ENCODE peak calls at places on chromosome 7, in seven cellular contexts. M is K562, F is breast epithelium, W is heart right ventricle, N is fibroblast of lung, L is heart left ventricle, P is prostate gland. I is an unnamed sample.
A peak's percentile ranks its signal among the peaks of the same experiment; 100 is the strongest.

GRCh38 chr7:148630078-148630477 is 39.5 kb downstream of the C7orf33 start:
- DNase-seq in M (no peak), F (no peak), W (no peak), N (no peak), L (no peak), P (no peak), I (no peak)

GRCh38 chr7:25949672-25950487 is 202.1 kb upstream of the NFE2L3 start:
- DNase-seq in M (peak; percentile 32), F (no peak), W (no peak), N (no peak), L (no peak), P (peak; percentile 32), I (peak; percentile 74)

GRCh38 chr7:86913709-86914108 is 145.7 kb downstream of the ELAPOR2 start:
- DNase-seq in M (no peak), F (no peak), W (no peak), N (peak; percentile 56), L (no peak), P (no peak), I (no peak)

GRCh38 chr7:30851651-30852359 is 59.8 kb upstream of the AQP1 start:
- DNase-seq in M (no peak), F (no peak), W (no peak), N (no peak), L (no peak), P (no peak), I (peak; percentile 82)

GRCh38 chr7:27943261-27943660 is 203.3 kb downstream of the TAX1BP1 start:
- DNase-seq in M (no peak), F (no peak), W (no peak), N (no peak), L (no peak), P (no peak), I (no peak)

GRCh38 chr7:154968336-154969001 is 34.5 kb downstream of the PAXIP1 start:
- DNase-seq in M (no peak), F (no peak), W (no peak), N (peak; percentile 20), L (no peak), P (no peak), I (no peak)

GRCh38 chr7:69781412-69781846 is 183.2 kb downstream of the AUTS2 start:
- DNase-seq in M (no peak), F (no peak), W (peak; percentile 27), N (peak; percentile 78), L (no peak), P (peak; percentile 50), I (no peak)

GRCh38 chr7:110775046-110775445 is 315.9 kb upstream of the LRRN3 start:
- DNase-seq in M (no peak), F (no peak), W (no peak), N (peak; percentile 52), L (no peak), P (no peak), I (no peak)

GRCh38 chr7:102258749-102259107 is 27.9 kb upstream of the SH2B2 start:
- DNase-seq in M (no peak), F (no peak), W (no peak), N (peak; percentile 59), L (no peak), P (no peak), I (no peak)

GRCh38 chr7:36943591-36944430 is 219.5 kb upstream of the AOAH start:
- DNase-seq in M (no peak), F (no peak), W (no peak), N (peak; percentile 8), L (no peak), P (no peak), I (no peak)

GRCh38 chr7:28128608-28129007 is 52.0 kb downstream of the JAZF1 start:
- DNase-seq in M (no peak), F (no peak), W (no peak), N (peak; percentile 89), L (no peak), P (no peak), I (no peak)

GRCh38 chr7:17619194-17619818 is 320.9 kb downstream of the AHR start:
- DNase-seq in M (no peak), F (no peak), W (no peak), N (no peak), L (no peak), P (no peak), I (no peak)

GRCh38 chr7:154450434-154450833 is 398.2 kb downstream of the DPP6 start:
- DNase-seq in M (no peak), F (no peak), W (no peak), N (no peak), L (no peak), P (no peak), I (no peak)

GRCh38 chr7:95396136-95397032 is at the start of gene PON3:
- DNase-seq in M (peak; percentile 53), F (peak; percentile 56), W (peak; percentile 14), N (no peak), L (no peak), P (no peak), I (peak; percentile 47)
- H3K4me3 ChIP-seq in M (peak within 1 kb of the TSS; percentile 42), F (peak within 1 kb of the TSS; percentile 41), W (peak within 1 kb of the TSS; percentile 51), N (peak within 1 kb of the TSS; percentile 34), L (peak within 1 kb of the TSS; percentile 69), P (peak within 1 kb of the TSS; percentile 9), I (peak within 1 kb of the TSS; percentile 36)

GRCh38 chr7:100370303-100370702 is 3.0 kb upstream of the PILRA start:
- DNase-seq in M (no peak), F (no peak), W (no peak), N (no peak), L (peak; percentile 19), P (no peak), I (no peak)

GRCh38 chr7:100372694-100373093 is 593 bp upstream of the PILRA start:
- DNase-seq in M (no peak), F (no peak), W (no peak), N (no peak), L (no peak), P (no peak), I (peak; percentile 51)

GRCh38 chr7:100370746-100371145 is 2.5 kb upstream of the PILRA start:
- DNase-seq in M (no peak), F (no peak), W (no peak), N (no peak), L (peak; percentile 33), P (no peak), I (peak; percentile 30)

GRCh38 chr7:100372256-100372655 is 1.0 kb upstream of the PILRA start:
- DNase-seq in M (no peak), F (no peak), W (no peak), N (peak; percentile 25), L (peak; percentile 59), P (no peak), I (no peak)

DNA sequence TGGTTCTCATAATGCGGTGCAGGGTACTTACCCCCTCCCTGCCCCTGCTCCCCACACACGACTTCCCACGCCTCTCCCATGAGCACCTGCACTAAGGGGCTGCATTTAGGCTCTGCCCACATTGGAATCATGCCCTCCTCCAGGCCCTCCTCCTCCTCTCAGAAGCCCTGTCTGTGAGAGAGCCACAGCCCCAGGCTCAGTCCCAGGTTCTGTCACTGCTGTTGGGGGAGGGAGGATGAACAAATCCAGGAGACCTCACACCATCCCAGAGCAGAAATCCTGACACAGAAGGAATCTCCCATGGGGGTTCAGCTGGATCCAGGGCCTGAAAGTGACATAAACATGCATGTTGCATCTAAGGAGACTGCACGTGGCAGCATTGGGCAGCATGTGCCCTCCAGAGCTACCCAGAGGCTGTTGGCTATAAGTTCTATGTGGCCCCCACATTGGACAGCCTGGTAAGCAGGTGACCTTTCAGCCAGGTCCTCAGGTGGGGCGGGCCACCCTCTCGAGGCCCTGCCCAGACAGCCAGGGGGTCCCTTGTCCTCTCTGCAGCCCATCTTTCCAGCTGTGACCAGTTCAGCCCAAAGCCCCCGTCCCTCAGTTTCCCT is 1.6 kb upstream of the PILRA start:
- DNase-seq in M (no peak), F (no peak), W (no peak), N (no peak), L (peak; percentile 30), P (no peak), I (peak; percentile 57)
- H3K4me3 ChIP-seq in M (no peak overlapping the region), F (no peak overlapping the region), W (no peak overlapping the region), N (no peak overlapping the region), L (no peak overlapping the region), P (no peak overlapping the region), I (no peak overlapping the region)

GRCh38 chr7:105228555-105228954 is 160.2 kb downstream of the SRPK2 start:
- DNase-seq in M (no peak), F (no peak), W (no peak), N (no peak), L (no peak), P (no peak), I (no peak)

GRCh38 chr7:105227391-105227790 is 161.3 kb downstream of the SRPK2 start:
- DNase-seq in M (no peak), F (no peak), W (no peak), N (no peak), L (no peak), P (no peak), I (no peak)

GRCh38 chr7:105222953-105223352 is 165.8 kb downstream of the SRPK2 start:
- DNase-seq in M (no peak), F (no peak), W (no peak), N (no peak), L (no peak), P (no peak), I (no peak)

GRCh38 chr7:105229641-105230040 is 159.1 kb downstream of the SRPK2 start:
- DNase-seq in M (no peak), F (no peak), W (no peak), N (no peak), L (no peak), P (no peak), I (no peak)

DNA sequence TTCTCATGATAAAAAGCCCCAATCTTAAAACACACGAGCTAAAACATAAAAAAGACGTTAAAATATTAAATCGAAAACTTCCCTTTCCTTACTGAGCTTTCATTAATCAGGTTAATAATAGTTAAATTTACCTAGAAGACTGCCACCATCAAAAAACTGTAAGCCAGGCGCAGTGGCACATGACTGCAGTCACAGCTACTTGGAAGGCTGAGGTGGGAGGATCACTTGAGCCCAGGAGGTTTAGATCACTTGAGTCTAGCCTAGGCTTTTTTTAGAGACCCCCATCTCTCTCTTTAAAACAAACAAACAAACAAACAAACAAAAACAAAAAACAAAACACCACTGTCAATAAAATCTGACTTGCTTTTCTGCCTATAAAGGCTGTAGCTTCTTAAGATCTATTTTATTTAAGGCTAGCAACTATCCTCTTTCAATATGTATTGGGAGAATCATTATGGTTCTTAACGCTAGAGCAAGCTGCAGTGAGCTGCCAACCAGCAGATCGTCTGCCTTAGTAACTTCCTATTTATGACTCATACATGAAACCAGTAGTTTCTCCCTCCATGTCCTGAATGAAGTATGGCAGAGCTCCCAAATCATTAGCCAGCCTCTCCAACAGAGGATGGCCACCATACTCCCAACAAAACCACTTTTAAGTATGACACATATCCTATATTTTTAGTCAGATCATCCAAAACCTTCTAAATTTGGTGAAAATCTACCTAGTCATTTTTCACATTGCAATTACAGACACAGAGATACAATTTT is 163.7 kb downstream of the SRPK2 start:
- DNase-seq in M (no peak), F (no peak), W (no peak), N (peak; percentile 95), L (no peak), P (no peak), I (no peak)
- H3K4me3 ChIP-seq in M (no peak overlapping the region), F (no peak overlapping the region), W (no peak overlapping the region), N (no peak overlapping the region), L (no peak overlapping the region), P (no peak overlapping the region), I (no peak overlapping the region)

DNA sequence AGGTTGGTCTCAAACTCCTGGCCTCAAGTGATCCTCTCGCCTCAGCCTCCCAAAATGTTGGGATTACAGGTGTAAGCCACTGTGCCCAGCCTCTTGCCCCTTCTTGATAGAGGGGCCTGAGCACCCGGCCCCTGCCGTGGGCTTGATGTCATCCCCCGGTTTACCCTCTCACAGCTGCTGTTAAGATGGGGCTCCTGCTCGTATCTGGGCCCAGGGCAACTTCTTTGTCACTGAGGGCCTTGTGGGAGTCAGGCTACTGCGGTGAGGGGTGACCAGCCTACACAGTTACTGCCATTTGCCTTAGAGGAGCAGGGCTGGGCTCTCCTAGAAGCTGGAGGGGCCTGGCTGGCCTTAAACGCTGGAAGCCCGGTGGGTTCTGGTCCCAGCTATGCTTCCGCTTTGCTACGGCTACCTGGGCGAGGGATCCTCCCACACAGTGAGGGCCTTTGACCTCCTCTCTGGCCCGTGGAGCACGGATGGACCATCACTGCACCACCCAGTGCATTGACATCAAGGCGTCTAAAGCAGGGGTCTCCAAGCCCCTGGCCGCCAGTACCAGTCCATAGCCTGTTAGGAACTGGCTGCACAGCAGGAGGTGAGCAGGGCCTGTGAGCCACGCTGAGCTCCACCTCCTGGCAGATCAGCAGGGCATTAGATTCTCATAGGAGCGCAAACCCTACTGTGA is 1.1 kb upstream of the TMEM130 start:
- DNase-seq in M (no peak), F (no peak), W (no peak), N (no peak), L (no peak), P (no peak), I (no peak)
- H3K4me3 ChIP-seq in M (no peak overlapping the region), F (no peak overlapping the region), W (peak overlapping the region; percentile 43), N (no peak overlapping the region), L (peak overlapping the region; percentile 55), P (no peak overlapping the region), I (no peak overlapping the region)